ENCODE peak calls at places on chromosomes 1 and 21, in seven cellular contexts. H, P, A, C, M, I and J are unnamed samples.

GRCh38 chr1:167722152-167722869 is 529 bp downstream of the MPZL1 start:
- DNase-seq in I (peak), P (peak), H (peak), M (no peak), C (peak), A (peak), J (peak)

GRCh38 chr21:32991299-32991850 is 34.4 kb upstream of the OLIG2 start:
- DNase-seq in C (no peak), H (no peak), M (peak), I (no peak), A (no peak), P (no peak), J (no peak)

GRCh38 chr1:64282353-64282752 is 78.9 kb downstream of the UBE2U start:
- DNase-seq in A (no peak), P (no peak), C (no peak), H (no peak), I (peak), M (no peak), J (no peak)

GRCh38 chr21:37230632-37231246 is 36.4 kb downstream of the VPS26C start:
- DNase-seq in I (no peak), H (no peak), P (no peak), C (no peak), M (peak), A (no peak), J (no peak)

GRCh38 chr1:42168397-42168682 is 3.8 kb upstream of the GUCA2A start:
- DNase-seq in I (no peak), M (no peak), A (peak), P (no peak), H (peak), C (no peak), J (no peak)

GRCh38 chr1:7375329-7375728 is 395.8 kb upstream of the VAMP3 start:
- DNase-seq in I (no peak), A (peak), H (no peak), M (no peak), C (peak), P (no peak), J (no peak)

GRCh38 chr1:215376544-215377264 is 190.4 kb upstream of the KCTD3 start:
- DNase-seq in P (no peak), I (no peak), C (no peak), A (no peak), M (no peak), H (no peak), J (no peak)

GRCh38 chr1:222276062-222276461 is 271.8 kb downstream of the HHIPL2 start:
- DNase-seq in C (no peak), H (no peak), P (no peak), I (no peak), M (no peak), A (no peak), J (no peak)

GRCh38 chr1:64163972-64164371 is 39.5 kb upstream of the UBE2U start:
- DNase-seq in P (no peak), I (no peak), H (no peak), A (no peak), C (no peak), M (no peak), J (peak)

GRCh38 chr1:185823471-185823870 is 89.3 kb downstream of the HMCN1 start:
- DNase-seq in C (no peak), M (no peak), A (no peak), P (no peak), I (no peak), H (no peak), J (no peak)

GRCh38 chr1:248779350-248779749 is 23.8 kb upstream of the LYPD8 start:
- DNase-seq in M (no peak), I (no peak), A (no peak), H (no peak), C (no peak), P (no peak), J (no peak)

GRCh38 chr21:45455321-45456013 is 50.5 kb downstream of the COL18A1 start:
- DNase-seq in A (no peak), M (no peak), C (no peak), P (no peak), I (no peak), H (no peak), J (no peak)

GRCh38 chr1:27617420-27617819 is 13.5 kb upstream of the AHDC1 start:
- DNase-seq in P (no peak), M (no peak), A (no peak), I (no peak), C (no peak), H (no peak), J (no peak)

GRCh38 chr1:230754831-230755230 is 7.6 kb downstream of the CAPN9 start:
- DNase-seq in M (no peak), H (no peak), C (peak), P (no peak), A (no peak), I (peak), J (no peak)

GRCh38 chr1:1291023-1291528 is 10.8 kb downstream of the SCNN1D start:
- DNase-seq in H (peak), P (peak), I (peak), M (no peak), C (peak), A (no peak), J (no peak)

GRCh38 chr1:160407819-160408801 is 7.7 kb downstream of the VANGL2 start:
- DNase-seq in H (peak), M (no peak), C (no peak), I (no peak), P (no peak), A (no peak), J (no peak)

GRCh38 chr1:51877434-51878306 is 857 bp downstream of the NRDC start:
- DNase-seq in I (peak), C (no peak), H (peak), P (no peak), A (peak), M (no peak), J (peak)

GRCh38 chr1:31575373-31576140 is 758 bp upstream of the TINAGL1 start:
- DNase-seq in P (no peak), A (peak), M (no peak), I (no peak), H (peak), C (peak), J (no peak)
- TF ChIP-seq EP300 in P (no peak), A (no peak), M (no peak), I (no peak), H (no peak), C (no peak), J (no peak)

GRCh38 chr1:213989071-213989739 is 1.4 kb downstream of the PROX1 start:
- DNase-seq in P (peak), H (no peak), M (no peak), A (no peak), C (no peak), I (no peak), J (no peak)

GRCh38 chr1:213988639-213989070 is 882 bp downstream of the PROX1 start:
- DNase-seq in A (no peak), H (no peak), C (no peak), M (no peak), P (peak), I (no peak), J (no peak)

GRCh38 chr1:213987422-213987875 is 324 bp upstream of the PROX1 start:
- DNase-seq in M (no peak), I (no peak), C (peak), P (no peak), A (peak), H (no peak), J (no peak)

GRCh38 chr1:213987876-213988638 is at the start of gene PROX1:
- DNase-seq in P (peak), C (peak), M (peak), I (peak), A (peak), H (peak), J (peak)

GRCh38 chr1:213989740-213990472 is 2.1 kb downstream of the PROX1 start:
- DNase-seq in I (no peak), A (peak), M (peak), C (no peak), H (peak), P (no peak), J (no peak)
- H3K27ac ChIP-seq in I (no peak), A (peak), M (no peak), C (peak), H (peak), P (peak), J (no peak)

DNA sequence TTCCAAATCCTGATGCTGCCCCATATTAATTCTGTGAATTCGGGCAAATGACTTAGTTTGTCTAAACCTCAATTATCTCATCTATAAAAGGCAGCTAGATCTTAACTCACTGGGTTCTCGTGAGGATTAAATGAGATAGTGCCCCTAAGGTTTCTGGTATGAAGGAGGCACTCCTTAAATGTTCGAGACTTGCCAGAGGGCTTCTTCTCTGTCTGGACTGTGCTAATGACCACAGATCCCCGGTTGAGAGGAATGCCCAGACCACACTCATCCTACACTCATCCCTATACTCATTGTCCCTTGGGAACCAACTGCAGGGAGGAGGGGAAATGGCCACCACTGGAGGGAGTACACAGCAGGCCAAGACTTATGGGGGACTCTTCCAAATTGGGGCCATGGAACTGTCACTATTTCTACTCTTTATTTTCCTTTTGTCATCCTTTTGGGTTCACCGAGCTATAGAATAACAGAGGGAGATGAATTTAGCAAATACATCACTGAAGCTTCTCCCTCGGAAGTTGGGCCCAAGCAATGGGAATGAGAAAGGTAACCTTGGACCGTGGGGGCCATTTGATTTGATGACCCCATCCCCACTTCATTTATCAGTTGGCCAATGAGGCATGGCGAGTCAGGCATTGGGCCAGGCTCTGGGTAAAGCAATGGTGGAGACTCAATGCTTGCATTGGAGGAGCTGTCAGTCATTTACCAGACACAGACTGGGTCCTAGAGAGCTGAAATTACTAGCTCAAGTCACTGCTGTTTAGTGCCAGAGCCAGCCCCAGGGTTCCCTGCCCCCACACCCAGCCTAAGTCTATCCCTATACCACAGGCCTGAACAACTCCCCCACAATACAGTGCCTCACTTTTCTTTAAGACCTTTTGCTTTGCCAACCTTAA is 5.1 kb downstream of the ATF3 start:
- DNase-seq in I (no peak), M (no peak), C (no peak), A (no peak), P (no peak), H (no peak), J (no peak)
- TF ChIP-seq CTCF in I (no peak), M (no peak), C (no peak), A (no peak), P (no peak), H (no peak), J (no peak)

DNA sequence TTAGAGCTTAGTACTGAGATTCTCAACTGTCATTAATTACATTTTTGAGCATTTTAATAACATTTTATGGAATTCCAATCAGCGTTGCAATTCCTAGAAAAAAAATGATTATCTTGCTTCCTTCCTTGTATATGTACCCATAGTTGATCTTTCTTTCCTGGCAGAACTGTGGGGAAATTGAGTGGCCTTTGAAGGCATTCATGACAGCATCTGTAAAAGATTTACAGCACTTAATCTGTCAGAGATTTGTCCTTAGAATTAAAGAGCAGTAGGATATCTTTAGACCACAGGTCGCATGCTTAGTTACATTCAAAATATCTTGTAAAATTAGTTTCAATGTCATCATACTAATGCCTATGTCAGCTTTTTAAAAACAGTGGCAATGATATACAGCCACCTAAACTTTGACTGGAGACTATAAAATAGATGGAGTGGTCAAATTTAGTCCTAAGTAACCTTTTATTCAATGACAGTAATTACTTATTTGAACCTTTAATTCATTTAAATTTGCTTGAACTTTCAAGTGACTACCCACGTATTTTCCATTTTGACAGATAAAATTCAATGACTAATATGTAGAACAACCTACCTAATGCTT is 692.0 kb downstream of the NCAM2 start:
- DNase-seq in C (no peak), P (no peak), A (no peak), H (no peak), M (no peak), I (no peak), J (no peak)
- TF ChIP-seq EP300 in C (no peak), P (no peak), A (no peak), H (no peak), M (no peak), I (no peak), J (no peak)

DNA sequence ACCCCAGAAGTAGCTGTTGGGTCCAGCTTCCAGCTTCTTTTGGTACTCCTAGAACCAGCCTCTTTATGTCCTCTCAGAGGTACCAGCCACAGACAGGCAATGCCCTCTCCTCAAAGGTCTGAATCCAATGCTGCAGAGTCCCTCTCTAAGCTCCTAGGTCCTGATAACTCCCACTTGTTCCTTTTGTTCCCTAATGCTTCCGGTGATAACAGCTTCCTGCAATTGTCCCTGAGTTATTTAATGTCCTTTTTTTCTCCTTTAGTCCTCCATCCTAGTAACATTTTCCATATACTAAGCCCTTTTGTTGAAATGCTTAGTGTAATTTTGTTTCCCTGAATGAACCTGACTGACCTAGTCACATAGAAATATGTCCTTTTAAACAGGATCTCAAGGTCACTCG is 201.7 kb upstream of the BEND5 start:
- DNase-seq in P (no peak), M (no peak), H (no peak), I (no peak), A (no peak), C (no peak), J (no peak)
- H3K27ac ChIP-seq in P (no peak), M (no peak), H (no peak), I (no peak), A (no peak), C (no peak), J (no peak)

DNA sequence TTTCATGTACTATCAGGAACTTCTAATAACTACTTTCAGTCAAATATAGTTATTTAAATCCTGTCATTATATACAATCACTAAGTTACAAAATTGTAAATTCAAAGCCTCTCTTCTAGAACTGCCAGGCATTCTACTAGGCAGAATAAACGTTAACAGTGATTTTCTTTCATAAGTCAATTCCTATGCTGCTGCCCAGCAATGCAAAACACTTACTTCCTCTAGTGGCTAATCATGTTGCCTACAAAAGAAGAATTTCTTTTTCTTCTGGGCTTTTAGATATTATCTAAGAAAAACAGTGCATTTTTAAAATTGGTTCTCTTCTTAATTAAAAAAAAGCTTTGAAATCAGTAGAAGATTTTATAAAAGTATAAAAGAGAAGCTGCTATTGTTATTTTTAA is 509.8 kb upstream of the ADAMTS5 start:
- DNase-seq in C (no peak), I (no peak), P (no peak), M (no peak), A (no peak), H (no peak), J (no peak)
- TF ChIP-seq CTCF in C (no peak), I (no peak), P (peak), M (peak), A (no peak), H (peak), J (no peak)

GRCh38 chr1:202031796-202032195 is 21.4 kb downstream of the ELF3 start:
- DNase-seq in C (no peak), A (no peak), I (no peak), H (no peak), P (no peak), M (no peak), J (no peak)

GRCh38 chr1:202034149-202034682 is 23.8 kb downstream of the ELF3 start:
- DNase-seq in P (no peak), C (no peak), I (no peak), M (no peak), H (no peak), A (no peak), J (no peak)

GRCh38 chr1:202036595-202037387 is 26.4 kb downstream of the ELF3 start:
- DNase-seq in P (no peak), A (no peak), I (no peak), C (no peak), M (no peak), H (no peak), J (no peak)

GRCh38 chr1:202037706-202038296 is 27.4 kb downstream of the ELF3 start:
- DNase-seq in I (no peak), A (no peak), H (no peak), P (no peak), M (no peak), C (no peak), J (no peak)

DNA sequence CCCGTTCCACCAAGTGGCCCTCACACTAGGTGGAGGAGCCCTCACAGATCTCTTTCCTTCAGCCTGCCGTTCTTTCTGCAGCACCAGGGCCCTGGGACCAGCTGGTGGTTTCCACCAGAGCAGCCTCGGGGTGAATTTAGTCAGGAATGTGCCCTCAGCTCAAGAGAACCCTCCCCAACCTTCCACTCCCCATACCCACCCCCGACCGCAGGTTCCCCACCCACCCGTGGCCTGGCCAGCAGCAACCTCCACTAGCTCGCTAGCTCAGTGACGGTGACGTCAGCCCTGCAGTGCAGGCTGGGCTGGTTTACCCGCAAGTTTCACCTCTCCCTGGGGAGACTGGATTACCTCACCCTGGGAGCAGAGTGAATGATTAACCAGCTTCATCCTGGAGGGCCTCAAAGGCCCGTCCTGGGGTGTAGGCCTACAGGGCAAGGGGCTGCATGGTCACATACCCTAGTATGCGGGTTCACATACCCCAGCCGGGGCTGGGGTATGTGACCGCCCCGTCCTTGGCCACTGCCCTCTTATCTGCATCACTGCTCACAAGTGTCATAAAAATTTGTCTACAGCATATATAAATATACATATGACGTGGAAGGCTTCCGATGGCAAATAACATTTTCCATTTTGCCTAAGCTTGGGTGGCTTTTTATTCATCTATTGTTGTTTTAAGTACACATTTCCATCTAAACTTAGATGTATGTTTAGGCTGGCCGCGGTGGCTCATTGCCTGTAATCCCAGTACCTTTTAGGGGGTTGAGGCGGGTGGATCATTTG is 24.5 kb downstream of the ELF3 start:
- DNase-seq in M (no peak), A (peak), P (no peak), C (peak), H (peak), I (peak), J (peak)
- TF ChIP-seq EP300 in M (no peak), A (no peak), P (no peak), C (no peak), H (no peak), I (no peak), J (peak)